ENCODE peak calls at places on chromosomes 1 and 21, in eight cellular contexts. Q, S, P, A, I, R, B and X are unnamed samples.

GRCh38 chr1:23980725-23981063 is 567 bp upstream of the SRSF10 start:
- DNase-seq in P (peak; percentile 64), I (peak; percentile 38), S (peak; percentile 43), Q (no peak), R (peak; percentile 64), B (peak; percentile 29), A (peak; percentile 21), X (no peak)

GRCh38 chr1:61055110-61055614 is 27.2 kb upstream of the NFIA start:
- DNase-seq in A (no peak), Q (no peak), S (peak; percentile 51), P (peak; percentile 14), B (no peak), R (no peak), I (peak; percentile 44), X (no peak)

GRCh38 chr1:181018901-181019681 is 3.6 kb downstream of the STX6 start:
- DNase-seq in I (no peak), B (no peak), P (no peak), R (no peak), A (no peak), S (no peak), Q (no peak), X (no peak)

GRCh38 chr1:76577818-76578185 is 289.5 kb upstream of the ST6GALNAC5 start:
- DNase-seq in S (no peak), I (no peak), P (no peak), A (no peak), R (no peak), B (no peak), Q (no peak), X (no peak)

GRCh38 chr21:36504067-36505058 is 24.4 kb upstream of the CLDN14 start:
- DNase-seq in Q (no peak), I (peak; percentile 68), B (no peak), P (peak; percentile 68), S (no peak), R (no peak), A (peak; percentile 18), X (peak; percentile 11)

GRCh38 chr1:18819211-18819610 is 40.2 kb downstream of the TAS1R2 start:
- DNase-seq in S (no peak), P (no peak), A (no peak), I (no peak), Q (no peak), R (no peak), B (no peak), X (no peak)

GRCh38 chr1:208238710-208239517 is 5.3 kb downstream of the PLXNA2 start:
- DNase-seq in R (no peak), S (no peak), I (peak; percentile 74), P (peak; percentile 57), Q (no peak), A (no peak), B (no peak), X (no peak)

GRCh38 chr21:45128613-45129226 is 54.3 kb downstream of the ADARB1 start:
- DNase-seq in Q (peak; percentile 69), S (peak; percentile 60), A (peak; percentile 77), I (peak; percentile 80), P (peak; percentile 76), R (peak; percentile 39), B (peak; percentile 80), X (peak; percentile 72)

GRCh38 chr1:14919289-14919688 is 234.3 kb upstream of the TMEM51 start:
- DNase-seq in R (no peak), P (no peak), I (no peak), Q (no peak), B (no peak), S (no peak), A (no peak), X (no peak)

GRCh38 chr1:19381261-19381660 is 69.1 kb downstream of the SLC66A1 start:
- DNase-seq in P (no peak), S (no peak), R (no peak), I (no peak), Q (no peak), B (no peak), A (no peak), X (no peak)

GRCh38 chr1:207401578-207401977 is 52.5 kb upstream of the CR2 start:
- DNase-seq in P (no peak), Q (no peak), I (no peak), A (no peak), S (no peak), R (no peak), B (no peak), X (no peak)

GRCh38 chr1:34164510-34165381 is at the start of gene CSMD2:
- DNase-seq in B (no peak), A (no peak), Q (no peak), R (no peak), S (peak; percentile 41), I (peak; percentile 62), P (peak; percentile 23), X (no peak)

GRCh38 chr1:204355913-204356312 is 3.8 kb downstream of the PLEKHA6 start:
- DNase-seq in Q (no peak), I (no peak), P (no peak), S (no peak), B (no peak), R (no peak), A (no peak), X (no peak)

GRCh38 chr1:204350857-204351573 is 8.7 kb downstream of the PLEKHA6 start:
- DNase-seq in R (no peak), P (peak; percentile 81), I (peak; percentile 88), S (peak; percentile 33), B (no peak), Q (peak; percentile 54), A (peak; percentile 72), X (no peak)

GRCh38 chr1:204354579-204354978 is 5.2 kb downstream of the PLEKHA6 start:
- DNase-seq in I (no peak), R (no peak), Q (no peak), B (no peak), A (no peak), P (no peak), S (no peak), X (no peak)

GRCh38 chr1:204350265-204350664 is 9.5 kb downstream of the PLEKHA6 start:
- DNase-seq in A (no peak), P (no peak), I (no peak), R (no peak), S (no peak), B (no peak), Q (no peak), X (no peak)

GRCh38 chr1:204353213-204353910 is 6.4 kb downstream of the PLEKHA6 start:
- DNase-seq in B (no peak), A (no peak), Q (no peak), P (no peak), I (no peak), R (peak; percentile 29), S (no peak), X (no peak)
- H3K9me3 ChIP-seq in B (no peaks in the 10 kb centered on the region), A (no peaks in the 10 kb centered on the region), Q (no peaks in the 10 kb centered on the region), P (no peaks in the 10 kb centered on the region), I (no peaks in the 10 kb centered on the region), R (no peaks in the 10 kb centered on the region), S (no peaks in the 10 kb centered on the region), X (no peaks in the 10 kb centered on the region)

GRCh38 chr1:151823175-151823574 is 8.4 kb downstream of the RORC start:
- DNase-seq in Q (no peak), S (no peak), P (no peak), B (no peak), A (no peak), R (no peak), I (no peak), X (no peak)
- H3K9me3 ChIP-seq in Q (no peaks in the 10 kb centered on the region), S (no peaks in the 10 kb centered on the region), P (no peaks in the 10 kb centered on the region), B (no peaks in the 10 kb centered on the region), A (no peaks in the 10 kb centered on the region), R (no peaks in the 10 kb centered on the region), I (no peaks in the 10 kb centered on the region), X (no peaks in the 10 kb centered on the region)

DNA sequence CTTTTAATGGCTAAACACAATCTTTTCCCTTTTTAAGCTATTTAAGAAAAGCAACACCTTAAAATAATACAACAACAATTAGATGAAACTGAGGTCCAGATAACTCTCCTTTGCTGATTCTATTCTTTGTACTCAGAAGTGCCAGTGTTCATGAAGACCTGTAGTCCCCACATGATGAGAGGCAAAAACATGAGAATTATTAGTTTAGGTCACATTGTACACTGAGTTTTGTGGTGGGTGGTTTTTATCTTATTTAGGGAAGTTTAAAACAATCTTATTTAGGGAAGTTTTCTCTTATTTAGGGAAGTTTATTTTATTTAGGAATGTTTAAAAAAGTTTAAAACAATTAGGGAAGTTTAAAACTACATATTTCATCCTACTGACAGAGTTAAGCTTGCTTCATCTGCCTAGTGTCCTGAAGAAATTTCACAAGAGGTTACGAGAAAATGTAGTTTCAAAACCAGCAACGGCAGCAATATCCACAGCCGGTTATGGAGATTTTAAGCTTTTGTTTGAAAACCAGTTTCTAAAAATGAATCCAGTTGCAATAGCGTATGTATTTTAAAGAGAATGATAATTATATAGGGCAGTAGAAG is 7.8 kb upstream of the OR14I1 start:
- DNase-seq in P (no peak), Q (no peak), R (no peak), A (no peak), B (no peak), I (no peak), S (no peak), X (no peak)
- H3K9me3 ChIP-seq in P (peaks cover 2% of the 10 kb centered on the region), Q (peaks cover 7% of the 10 kb centered on the region), R (no peaks in the 10 kb centered on the region), A (peaks cover 8% of the 10 kb centered on the region), B (no peaks in the 10 kb centered on the region), I (no peaks in the 10 kb centered on the region), S (no peaks in the 10 kb centered on the region), X (no peaks in the 10 kb centered on the region)

GRCh38 chr1:5670590-5671350 is 321.5 kb downstream of the NPHP4 start:
- DNase-seq in A (no peak), B (no peak), P (no peak), Q (no peak), R (no peak), I (no peak), S (no peak), X (no peak)

GRCh38 chr1:5662362-5663126 is 329.7 kb downstream of the NPHP4 start:
- DNase-seq in S (no peak), I (no peak), R (no peak), Q (no peak), B (no peak), A (no peak), P (no peak), X (no peak)

GRCh38 chr1:5664081-5664480 is 328.1 kb downstream of the NPHP4 start:
- DNase-seq in A (no peak), I (no peak), S (no peak), R (no peak), P (no peak), B (no peak), Q (no peak), X (no peak)

GRCh38 chr1:5664906-5665875 is 327.0 kb downstream of the NPHP4 start:
- DNase-seq in S (no peak), P (no peak), I (no peak), R (no peak), B (no peak), Q (no peak), A (no peak), X (no peak)

DNA sequence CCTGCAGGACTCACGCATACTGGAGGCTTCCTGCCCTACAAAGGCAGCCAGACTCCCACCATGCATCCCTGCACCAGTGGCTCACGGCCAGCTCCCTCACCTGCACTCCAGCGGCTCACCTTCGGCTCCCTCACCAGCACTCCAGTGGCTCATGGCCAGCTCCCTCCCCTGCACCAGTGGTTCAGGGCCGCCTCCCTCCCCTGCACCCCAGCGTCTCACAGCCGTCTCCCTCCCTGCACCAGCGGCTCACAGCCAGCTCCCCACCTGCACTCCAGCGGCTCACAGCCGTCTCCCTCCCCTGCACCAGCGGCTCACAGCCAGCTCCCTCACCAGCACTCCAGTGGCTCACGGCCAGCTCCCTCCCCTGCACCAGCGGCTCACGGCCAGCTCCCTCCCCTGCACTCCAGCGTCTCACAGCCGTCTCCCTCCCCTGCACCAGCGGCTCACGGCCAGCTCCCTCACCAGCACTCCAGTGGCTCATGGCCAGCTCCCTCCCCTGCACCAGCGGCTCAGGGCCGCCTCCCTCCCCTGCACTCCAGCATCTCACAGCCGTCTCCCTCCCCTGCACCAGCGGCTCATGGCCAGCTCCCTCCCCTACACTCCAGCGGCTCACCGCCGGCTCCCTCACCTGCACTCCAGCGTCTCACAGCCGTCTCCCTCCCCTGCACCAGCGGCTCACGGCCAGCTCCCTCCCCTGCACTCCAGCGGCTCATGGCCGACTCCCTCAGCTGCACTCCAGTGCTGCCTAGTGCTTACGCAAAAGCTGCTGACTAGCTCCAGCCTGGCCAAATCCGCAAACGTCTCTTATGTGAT is 324.5 kb downstream of the NPHP4 start:
- DNase-seq in S (no peak), R (no peak), I (no peak), A (no peak), P (no peak), B (peak; percentile 62), Q (no peak), X (no peak)
- H3K9me3 ChIP-seq in S (no peaks in the 10 kb centered on the region), R (no peaks in the 10 kb centered on the region), I (no peaks in the 10 kb centered on the region), A (no peaks in the 10 kb centered on the region), P (peaks cover 58% of the 10 kb centered on the region), B (no peaks in the 10 kb centered on the region), Q (peaks cover 8% of the 10 kb centered on the region), X (no peaks in the 10 kb centered on the region)